ENCODE peak calls at places on chromosomes 1 and 21, in five cellular contexts. R is pancreas, J is cardiac fibroblast, S is fibroblast of pulmonary artery, P is Peyer's patch. F is an unnamed sample.

GRCh38 chr1:112643080-112643479 is 23.4 kb downstream of the CAPZA1 start:
- DNase-seq in R (no peak), J (no peak), S (no peak), P (no peak), F (no peak)

GRCh38 chr1:89546082-89546889 is 21.7 kb downstream of the LRRC8B start:
- DNase-seq in R (no peak), J (peak; percentile 36), S (peak; percentile 58), P (no peak), F (no peak)

GRCh38 chr1:1889090-1889750 is 1.7 kb downstream of the GNB1 start:
- DNase-seq in R (peak; percentile 15), J (no peak), S (peak; percentile 38), P (no peak), F (no peak)

GRCh38 chr1:8777867-8778266 is 39.6 kb downstream of the RERE start:
- DNase-seq in R (no peak), J (no peak), S (no peak), P (no peak), F (no peak)

GRCh38 chr1:31886866-31887265 is 51.3 kb downstream of the PTP4A2 start:
- DNase-seq in R (no peak), J (peak; percentile 30), S (peak; percentile 39), P (no peak), F (no peak)

GRCh38 chr1:53826367-53826766 is 11.7 kb downstream of the NDC1 start:
- DNase-seq in R (no peak), J (peak; percentile 25), S (peak; percentile 30), P (no peak), F (no peak)

GRCh38 chr1:99560192-99561040 is 85.5 kb upstream of the PALMD start:
- DNase-seq in R (no peak), J (no peak), S (no peak), P (no peak), F (no peak)

GRCh38 chr1:155010211-155010918 is 7.8 kb downstream of the ZBTB7B start:
- DNase-seq in R (no peak), J (no peak), S (no peak), P (peak; percentile 46), F (no peak)

GRCh38 chr1:157369808-157370521 is 182.3 kb downstream of the FCRL5 start:
- DNase-seq in R (no peak), J (peak; percentile 57), S (peak; percentile 64), P (peak; percentile 48), F (no peak)

GRCh38 chr1:209755926-209756607 is at the start of gene TRAF3IP3:
- DNase-seq in R (no peak), J (no peak), S (no peak), P (peak; percentile 87), F (peak; percentile 68)

GRCh38 chr1:244068563-244068962 is 17.5 kb downstream of the ZBTB18 start:
- DNase-seq in R (no peak), J (no peak), S (no peak), P (no peak), F (no peak)

GRCh38 chr1:31788825-31789256 is 24.7 kb upstream of the ADGRB2 start:
- DNase-seq in R (no peak), J (peak; percentile 87), S (peak; percentile 81), P (no peak), F (no peak)

GRCh38 chr1:2438038-2438437 is 25.7 kb upstream of the PEX10 start:
- DNase-seq in R (no peak), J (no peak), S (no peak), P (no peak), F (no peak)

GRCh38 chr1:201598396-201598795 is 59.5 kb downstream of the NAV1 start:
- DNase-seq in R (no peak), J (no peak), S (no peak), P (no peak), F (no peak)

GRCh38 chr1:205374205-205375078 is 17.7 kb upstream of the KLHDC8A start:
- DNase-seq in R (no peak), J (peak; percentile 75), S (peak; percentile 85), P (no peak), F (no peak)

GRCh38 chr21:46455575-46456385 is 2.9 kb upstream of the DIP2A start:
- DNase-seq in R (no peak), J (peak; percentile 88), S (peak; percentile 93), P (no peak), F (no peak)

DNA sequence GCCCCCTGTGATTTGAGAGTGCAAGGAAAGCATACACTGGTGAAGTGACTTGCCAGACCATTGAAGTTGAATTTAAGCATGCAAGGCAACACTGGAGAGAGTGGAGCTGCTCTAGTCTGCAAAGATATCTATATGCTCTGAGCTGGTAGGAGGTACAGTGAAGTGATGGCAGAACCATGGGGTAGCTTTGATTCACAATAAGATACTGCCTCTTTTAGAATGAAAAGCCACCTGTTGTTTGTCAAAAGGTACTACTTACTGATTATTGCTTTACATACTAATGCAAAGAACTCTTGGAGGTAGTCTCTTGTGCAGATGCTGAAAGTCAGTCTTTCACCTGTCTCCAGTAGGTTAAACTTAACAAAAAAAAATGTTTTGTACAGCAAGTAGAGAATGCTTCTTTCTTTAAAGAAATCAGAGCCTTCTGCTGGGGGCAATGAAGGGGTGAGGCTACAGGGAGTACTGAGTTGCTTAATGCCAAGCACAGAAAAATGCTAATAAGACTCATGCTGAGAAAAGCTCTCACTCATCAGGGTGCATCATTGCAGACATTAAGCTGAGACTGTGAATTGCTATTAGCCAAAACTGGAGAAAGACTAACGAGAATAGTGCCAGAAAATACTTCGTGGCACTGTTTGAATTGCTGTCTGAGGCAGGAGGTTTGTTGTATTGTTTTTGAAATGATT is 1150.5 kb upstream of the TMPRSS15 start:
- DNase-seq in R (no peak), J (no peak), S (no peak), P (no peak), F (no peak)
- H3K4me3 ChIP-seq in R (no peak overlapping the region), J (no peak overlapping the region), S (no peak overlapping the region), P (no peak overlapping the region), F (no peak overlapping the region)

GRCh38 chr1:179586107-179586823 is 5.4 kb upstream of the TDRD5 start:
- DNase-seq in R (peak; percentile 92), J (peak; percentile 49), S (peak; percentile 47), P (no peak), F (no peak)
- H3K4me3 ChIP-seq in R (peak overlapping the region; percentile 9), J (peak overlapping the region; percentile 34), S (peak overlapping the region; percentile 29), P (no peak overlapping the region), F (no peak overlapping the region)

GRCh38 chr1:161013591-161014513 is 7.1 kb downstream of the F11R start:
- DNase-seq in R (peak; percentile 84), J (peak; percentile 98), S (peak; percentile 97), P (peak; percentile 91), F (peak; percentile 36)
- H3K4me3 ChIP-seq in R (no peak overlapping the region), J (peak overlapping the region; percentile 27), S (peak overlapping the region; percentile 31), P (peak overlapping the region; percentile 16), F (peak overlapping the region; percentile 24)

GRCh38 chr1:160708821-160709220 is 2.8 kb downstream of the CD48 start:
- DNase-seq in R (no peak), J (no peak), S (no peak), P (peak; percentile 36), F (no peak)
- H3K4me3 ChIP-seq in R (no peak overlapping the region), J (no peak overlapping the region), S (no peak overlapping the region), P (peak overlapping the region; percentile 51), F (peak overlapping the region; percentile 69)

GRCh38 chr1:235642021-235642942 is 7.3 kb downstream of the GNG4 start:
- DNase-seq in R (no peak), J (peak; percentile 41), S (peak; percentile 67), P (peak; percentile 49), F (peak; percentile 70)
- H3K4me3 ChIP-seq in R (no peak overlapping the region), J (no peak overlapping the region), S (no peak overlapping the region), P (peak overlapping the region; percentile 39), F (peak overlapping the region; percentile 33)

GRCh38 chr1:184664042-184664659 is 90.5 kb downstream of the EDEM3 start:
- DNase-seq in R (peak; percentile 86), J (peak; percentile 80), S (peak; percentile 74), P (no peak), F (no peak)
- H3K4me3 ChIP-seq in R (no peak overlapping the region), J (peak overlapping the region; percentile 46), S (peak overlapping the region; percentile 50), P (no peak overlapping the region), F (no peak overlapping the region)

DNA sequence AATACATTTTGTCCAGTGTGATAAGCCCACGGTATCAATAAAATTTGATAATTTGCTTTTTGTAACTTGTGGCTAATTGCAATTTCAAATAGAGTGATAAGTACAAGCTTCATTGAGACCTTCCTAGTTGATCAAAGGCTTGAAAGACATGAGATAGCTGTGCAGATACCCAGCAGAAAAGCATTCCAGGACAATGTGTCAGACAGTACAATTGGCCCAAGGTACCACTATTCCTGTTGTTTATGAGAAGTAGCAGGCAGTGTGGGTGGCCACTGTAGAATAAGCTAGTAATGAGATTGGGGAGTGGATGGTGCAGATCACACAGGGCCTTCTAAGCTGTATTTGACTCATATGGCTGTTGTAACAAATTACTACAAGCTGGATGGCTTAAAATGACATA is 182.2 kb downstream of the AMY1C start:
- DNase-seq in R (no peak), J (no peak), S (no peak), P (no peak), F (no peak)
- H3K4me3 ChIP-seq in R (no peak overlapping the region), J (no peak overlapping the region), S (no peak overlapping the region), P (no peak overlapping the region), F (no peak overlapping the region)

DNA sequence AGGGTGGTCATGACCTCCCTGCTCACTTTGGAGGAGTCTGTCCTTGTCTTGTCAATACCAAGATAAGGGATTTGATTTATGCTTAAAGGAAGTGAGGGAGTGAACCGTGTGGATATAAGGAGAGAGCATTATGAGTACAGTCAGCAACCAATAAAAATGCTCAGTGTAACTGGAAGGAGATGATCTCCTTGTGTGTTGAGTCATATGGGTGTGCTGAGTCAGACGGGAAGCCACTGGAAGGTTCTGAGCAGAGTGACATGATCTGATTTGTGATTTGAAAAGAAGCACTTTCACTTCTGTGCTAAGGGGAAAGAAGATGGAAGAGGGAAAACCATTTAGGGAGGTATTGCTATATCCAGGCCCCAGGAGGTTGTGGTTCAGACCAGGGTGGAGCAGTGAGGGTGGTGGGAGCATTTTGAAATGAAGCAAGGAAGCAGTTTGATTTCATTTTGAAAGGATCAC is 2.5 kb upstream of the BCL10 start:
- DNase-seq in R (no peak), J (peak; percentile 88), S (peak; percentile 92), P (no peak), F (no peak)
- H3K4me3 ChIP-seq in R (no peak overlapping the region), J (peak overlapping the region; percentile 36), S (peak overlapping the region; percentile 40), P (no peak overlapping the region), F (no peak overlapping the region)

DNA sequence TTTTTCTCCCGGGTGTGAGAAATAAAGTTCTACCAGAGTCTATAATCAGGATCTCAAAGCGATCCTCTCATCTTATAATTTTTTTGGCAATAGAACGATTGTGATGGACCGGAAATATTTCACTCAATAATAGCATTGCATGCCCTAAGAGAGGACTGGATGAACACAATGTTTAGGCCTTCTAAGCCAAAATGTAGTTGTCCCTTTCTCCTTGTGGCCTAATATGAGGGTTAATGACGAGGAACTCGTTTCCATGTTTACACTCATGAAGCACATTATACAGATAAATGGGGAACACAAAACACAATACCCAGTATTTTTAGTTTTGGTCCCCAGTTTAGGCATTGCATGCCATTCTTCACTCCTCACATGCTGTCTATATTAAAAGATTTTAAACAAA is 5.9 kb downstream of the TBX15 start:
- DNase-seq in R (no peak), J (no peak), S (no peak), P (no peak), F (no peak)
- H3K4me3 ChIP-seq in R (no peak overlapping the region), J (no peak overlapping the region), S (no peak overlapping the region), P (no peak overlapping the region), F (no peak overlapping the region)

F was measured in effector memory CD4-positive, alpha-beta T cell.